ENCODE peak calls at places on chromosomes 7 and 10, in five cellular contexts. P is NCI-H1105 treated with DMSO at 0.1 percent for 48 hours; G is activated CD8-positive, alpha-beta memory T cell treated with anti-CD3 and anti-CD28 coated beads for 24 hours; U is effector memory CD4-positive, alpha-beta T cell; W is adrenal gland. V is an unnamed sample.

GRCh38 chr10:123385508-123385907 is 231.3 kb downstream of the BUB3 start:
- DNase-seq in P (no peak), G (no peak), U (no peak), W (no peak), V (no peak)

GRCh38 chr10:16987129-16987670 is 142.4 kb downstream of the CUBN start:
- DNase-seq in P (no peak), G (no peak), U (no peak), W (no peak), V (no peak)

GRCh38 chr7:98735801-98736200 is 118.7 kb downstream of the NPTX2 start:
- DNase-seq in P (no peak), G (no peak), U (no peak), W (no peak), V (no peak)

GRCh38 chr7:158992759-158993158 is 136.4 kb downstream of the DYNC2I1 start:
- DNase-seq in P (no peak), G (no peak), U (no peak), W (no peak), V (no peak)

GRCh38 chr10:102007802-102008201 is 48.2 kb downstream of the ARMH3 start:
- DNase-seq in P (no peak), G (no peak), U (no peak), W (no peak), V (no peak)

GRCh38 chr10:28838908-28839307 is 161.6 kb downstream of the BAMBI start:
- DNase-seq in P (no peak), G (no peak), U (no peak), W (peak), V (peak)

GRCh38 chr7:26167293-26167934 is 15.4 kb downstream of the NFE2L3 start:
- DNase-seq in P (no peak), G (no peak), U (no peak), W (no peak), V (no peak)

GRCh38 chr10:35359056-35359455 is 22.7 kb downstream of the CCNY start:
- DNase-seq in P (no peak), G (no peak), U (no peak), W (no peak), V (no peak)

GRCh38 chr10:6173203-6173602 is 29.5 kb upstream of the PFKFB3 start:
- DNase-seq in P (no peak), G (peak), U (peak), W (no peak), V (peak)

GRCh38 chr7:70306173-70306572 is 707.9 kb downstream of the AUTS2 start:
- DNase-seq in P (no peak), G (no peak), U (no peak), W (no peak), V (no peak)

GRCh38 chr7:45082031-45082830 is 6.5 kb downstream of the NACAD start:
- DNase-seq in P (no peak), G (no peak), U (no peak), W (peak), V (no peak)

GRCh38 chr10:31353574-31353973 is 34.6 kb downstream of the ZEB1 start:
- DNase-seq in P (no peak), G (no peak), U (no peak), W (no peak), V (no peak)

GRCh38 chr7:130400120-130400572 is 19.9 kb downstream of the CPA1 start:
- DNase-seq in P (no peak), G (no peak), U (no peak), W (peak), V (no peak)

GRCh38 chr7:155166108-155166507 is 96.0 kb downstream of the HTR5A start:
- DNase-seq in P (no peak), G (peak), U (no peak), W (no peak), V (no peak)

GRCh38 chr10:27998954-27999275 is at the start of gene ODAD2:
- DNase-seq in P (no peak), G (peak), U (no peak), W (no peak), V (no peak)

GRCh38 chr10:74079914-74080590 is 70.6 kb downstream of the AP3M1 start:
- DNase-seq in P (no peak), G (no peak), U (no peak), W (no peak), V (peak)

GRCh38 chr10:12073526-12073925 is 4.8 kb downstream of the DHTKD1 start:
- DNase-seq in P (no peak), G (no peak), U (no peak), W (no peak), V (no peak)

GRCh38 chr10:132532784-132533560 is 4.6 kb upstream of the INPP5A start:
- DNase-seq in P (no peak), G (no peak), U (no peak), W (peak), V (peak)

GRCh38 chr7:66371096-66371824 is 166.1 kb downstream of the TPST1 start:
- DNase-seq in P (no peak), G (no peak), U (no peak), W (no peak), V (no peak)

GRCh38 chr10:97101166-97101940 is 84.4 kb downstream of the SLIT1 start:
- DNase-seq in P (no peak), G (no peak), U (no peak), W (no peak), V (peak)

GRCh38 chr7:129351320-129351719 is 82.9 kb upstream of the STRIP2 start:
- DNase-seq in P (no peak), G (no peak), U (no peak), W (no peak), V (no peak)